ENCODE peak calls at places on chromosomes 7 and 10, in five cellular contexts. Z, P, G, N and K are unnamed samples.

GRCh38 chr10:120508393-120508792 is 51.4 kb downstream of the PLPP4 start:
- DNase-seq in Z (no peak), P (no peak), G (no peak), N (peak), K (peak)

GRCh38 chr10:52720018-52720417 is 52.6 kb downstream of the MBL2 start:
- DNase-seq in Z (no peak), P (no peak), G (no peak), N (no peak), K (no peak)

GRCh38 chr7:70092314-70093303 is 494.3 kb downstream of the AUTS2 start:
- DNase-seq in Z (no peak), P (peak), G (no peak), N (no peak), K (peak)

GRCh38 chr7:44194069-44194468 is 4.8 kb upstream of the GCK start:
- DNase-seq in Z (no peak), P (no peak), G (peak), N (peak), K (peak)

GRCh38 chr7:7595451-7595850 is 28.8 kb downstream of the MIOS start:
- DNase-seq in Z (no peak), P (no peak), G (no peak), N (peak), K (peak)

GRCh38 chr7:33043875-33044718 is 18.5 kb downstream of the NT5C3A start:
- DNase-seq in Z (no peak), P (no peak), G (no peak), N (peak), K (peak)

GRCh38 chr10:49281461-49281860 is 17.5 kb upstream of the C10orf71 start:
- DNase-seq in Z (peak), P (no peak), G (no peak), N (no peak), K (no peak)

GRCh38 chr7:13949450-13949849 is 40.0 kb downstream of the ETV1 start:
- DNase-seq in Z (no peak), P (no peak), G (no peak), N (no peak), K (no peak)

GRCh38 chr7:115299379-115300038 is 377.6 kb downstream of the MDFIC start:
- DNase-seq in Z (no peak), P (no peak), G (no peak), N (no peak), K (no peak)

GRCh38 chr7:134553976-134554375 is 5.1 kb downstream of the AKR1B15 start:
- DNase-seq in Z (peak), P (no peak), G (no peak), N (peak), K (peak)

GRCh38 chr10:118488710-118489497 is 106.5 kb downstream of the PRLHR start:
- DNase-seq in Z (no peak), P (no peak), G (peak), N (no peak), K (no peak)

GRCh38 chr7:131745645-131746248 is 189.3 kb upstream of the PODXL start:
- DNase-seq in Z (peak), P (peak), G (no peak), N (peak), K (peak)

GRCh38 chr10:61992059-61992460 is 90.6 kb downstream of the ARID5B start:
- DNase-seq in Z (no peak), P (peak), G (no peak), N (peak), K (peak)

GRCh38 chr7:48563334-48563733 is 361.0 kb upstream of the CDC14C start:
- DNase-seq in Z (no peak), P (no peak), G (no peak), N (no peak), K (no peak)

GRCh38 chr7:87331687-87332256 is 13.7 kb upstream of the CROT start:
- DNase-seq in Z (no peak), P (no peak), G (no peak), N (no peak), K (no peak)

GRCh38 chr7:158957507-158957900 is 101.1 kb downstream of the DYNC2I1 start:
- DNase-seq in Z (no peak), P (no peak), G (no peak), N (no peak), K (no peak)

GRCh38 chr10:127133672-127134500 is 62.5 kb downstream of the INSYN2A start:
- DNase-seq in Z (no peak), P (no peak), G (no peak), N (no peak), K (no peak)

GRCh38 chr10:27240212-27240890 is at the start of gene ACBD5:
- DNase-seq in Z (peak), P (peak), G (peak), N (peak), K (peak)

GRCh38 chr10:124083740-124084397 is 9.5 kb downstream of the CHST15 start:
- DNase-seq in Z (no peak), P (no peak), G (no peak), N (no peak), K (no peak)

GRCh38 chr10:505459-505858 is 184.0 kb downstream of the DIP2C start:
- DNase-seq in Z (no peak), P (no peak), G (no peak), N (no peak), K (no peak)

GRCh38 chr10:29238531-29239080 is 50.3 kb upstream of the LYZL1 start:
- DNase-seq in Z (no peak), P (no peak), G (no peak), N (no peak), K (no peak)

GRCh38 chr10:29240991-29241660 is 47.7 kb upstream of the LYZL1 start:
- DNase-seq in Z (no peak), P (no peak), G (no peak), N (no peak), K (no peak)

GRCh38 chr10:29237786-29238185 is 51.1 kb upstream of the LYZL1 start:
- DNase-seq in Z (no peak), P (no peak), G (no peak), N (no peak), K (no peak)

GRCh38 chr10:29241925-29242324 is 46.9 kb upstream of the LYZL1 start:
- DNase-seq in Z (no peak), P (no peak), G (no peak), N (no peak), K (no peak)

DNA sequence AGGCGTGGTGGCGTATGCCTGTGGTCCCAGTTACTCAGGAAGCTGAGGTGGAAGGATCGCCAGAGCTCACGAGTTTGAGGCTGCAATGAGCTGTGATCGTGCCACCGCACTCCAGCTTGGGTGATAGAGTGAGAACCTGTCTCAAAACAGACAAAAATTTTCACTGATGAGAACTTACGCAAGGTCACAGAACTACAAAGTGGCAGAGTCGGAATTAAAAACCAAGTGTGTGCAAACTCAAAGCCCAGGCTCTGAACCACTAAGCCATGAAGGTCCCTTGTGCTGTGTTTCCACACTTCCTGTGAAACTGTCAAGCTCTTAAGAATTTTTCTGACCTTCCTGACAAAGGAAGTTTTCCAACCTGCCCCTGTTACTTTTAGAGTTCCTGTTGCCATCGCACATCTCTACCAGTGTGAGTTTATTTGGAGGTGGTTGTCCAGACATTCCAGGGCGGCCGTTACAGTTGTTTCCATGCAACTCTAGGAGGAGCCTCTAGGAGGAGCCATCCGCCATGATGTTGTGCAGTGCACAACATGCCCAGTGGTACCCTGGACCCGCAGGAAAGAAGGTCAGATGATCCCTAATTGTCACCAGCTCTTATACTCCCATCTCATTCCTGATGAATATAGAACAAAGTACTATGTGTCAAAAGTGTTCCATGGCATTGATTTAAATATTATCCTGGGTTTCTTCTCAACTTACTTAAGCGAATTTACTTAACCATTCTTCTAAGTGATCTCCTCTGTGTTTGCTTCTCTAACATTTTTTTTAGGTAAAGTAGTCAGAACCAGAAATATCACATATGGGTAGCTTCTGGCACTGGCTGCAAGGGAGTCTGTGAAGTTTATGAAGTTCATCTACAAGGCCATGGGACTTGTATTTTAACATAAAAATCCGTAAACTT is 49.0 kb upstream of the LYZL1 start:
- DNase-seq in Z (peak), P (no peak), G (no peak), N (peak), K (peak)
- TF ChIP-seq CTCF in Z (peak), P (peak), G (peak), N (peak), K (peak)

GRCh38 chr7:151867912-151868804 is 8.8 kb downstream of the PRKAG2 start:
- DNase-seq in Z (no peak), P (peak), G (no peak), N (no peak), K (no peak)
- H3K4me3 ChIP-seq in Z (no peak), P (peak), G (no peak), N (no peak), K (no peak)

GRCh38 chr7:80916770-80917681 is 1.8 kb downstream of the SEMA3C start:
- DNase-seq in Z (no peak), P (no peak), G (no peak), N (peak), K (peak)

GRCh38 chr7:80922254-80923049 is 3.6 kb upstream of the SEMA3C start:
- DNase-seq in Z (no peak), P (no peak), G (no peak), N (no peak), K (no peak)

GRCh38 chr7:80918406-80918805 is 445 bp downstream of the SEMA3C start:
- DNase-seq in Z (peak), P (no peak), G (no peak), N (peak), K (no peak)

GRCh38 chr7:80921130-80921529 is 2.3 kb upstream of the SEMA3C start:
- DNase-seq in Z (no peak), P (no peak), G (no peak), N (peak), K (peak)

GRCh38 chr7:80918909-80919721 is at the start of gene SEMA3C:
- DNase-seq in Z (peak), P (peak), G (no peak), N (peak), K (peak)
- TF ChIP-seq CTCF in Z (no peak), P (no peak), G (no peak), N (no peak), K (peak)

DNA sequence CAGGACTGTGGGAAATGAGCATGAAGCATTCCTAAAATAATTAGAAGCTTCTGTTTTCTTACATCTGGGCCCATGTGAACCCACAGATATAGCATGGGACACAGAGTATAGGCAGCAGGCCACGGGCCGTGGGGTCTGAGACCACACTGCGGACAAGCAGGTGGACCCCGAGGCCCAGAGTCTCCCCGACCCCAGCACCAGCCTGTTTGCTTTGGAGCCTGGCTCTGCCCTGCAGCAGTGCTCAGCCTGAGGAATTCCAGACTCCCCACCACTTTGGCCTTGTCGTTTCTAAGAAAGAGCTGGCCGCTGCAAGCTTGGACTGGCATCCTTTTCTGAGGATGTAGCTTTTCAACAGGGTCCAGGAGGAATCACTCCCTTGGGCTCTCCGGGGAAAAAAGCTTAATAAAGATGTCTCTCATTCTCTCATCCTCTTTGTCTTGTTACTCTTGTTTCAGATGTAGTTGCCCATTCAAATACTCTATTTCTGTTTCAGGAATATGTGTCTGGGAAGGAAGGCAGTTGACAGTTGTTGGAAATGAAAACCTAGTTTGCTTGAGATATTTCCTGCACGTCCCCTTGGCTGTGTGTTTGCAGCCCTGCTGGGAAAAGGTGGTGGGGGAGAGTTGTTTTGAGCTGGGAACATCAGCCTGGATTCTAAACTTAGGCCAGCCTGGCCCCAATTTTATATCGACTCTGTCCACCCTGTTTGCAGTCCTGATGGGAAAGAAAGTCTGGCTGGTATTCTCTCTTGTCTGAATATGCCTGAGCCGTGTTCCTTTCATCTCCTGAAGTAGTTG is 178.9 kb downstream of the CCDC3 start:
- DNase-seq in Z (no peak), P (no peak), G (no peak), N (no peak), K (no peak)
- H3K4me3 ChIP-seq in Z (no peak), P (no peak), G (no peak), N (no peak), K (no peak)

GRCh38 chr7:1025747-1026581 is 18.4 kb upstream of the GPR146 start:
- DNase-seq in Z (no peak), P (no peak), G (no peak), N (no peak), K (no peak)
- TF ChIP-seq CTCF in Z (no peak), P (no peak), G (no peak), N (no peak), K (no peak)

DNA sequence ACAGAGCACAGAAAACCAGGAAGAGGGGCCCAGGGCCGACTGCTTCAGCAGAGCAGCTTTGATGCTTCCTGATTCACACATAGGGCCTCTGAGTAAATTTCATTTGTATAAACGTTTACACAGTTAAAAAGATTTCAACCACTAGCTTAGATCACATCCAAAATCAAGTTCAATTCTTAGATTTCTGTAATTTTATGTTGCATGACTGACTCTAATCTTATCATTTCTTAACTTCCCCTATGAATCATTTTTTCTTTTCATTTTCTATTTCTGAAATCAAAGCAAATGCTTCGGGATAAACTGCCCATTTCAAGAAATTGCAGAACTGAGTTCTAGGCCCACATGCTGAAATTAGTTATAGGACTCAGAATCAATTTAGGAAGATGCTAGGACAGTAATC is 224.7 kb downstream of the INHBA start:
- DNase-seq in Z (no peak), P (no peak), G (no peak), N (peak), K (peak)
- H3K4me3 ChIP-seq in Z (no peak), P (no peak), G (no peak), N (no peak), K (no peak)

GRCh38 chr7:107049480-107049879 is 5.0 kb downstream of the PRKAR2B start:
- DNase-seq in Z (no peak), P (no peak), G (no peak), N (no peak), K (no peak)

GRCh38 chr7:107049971-107050532 is 5.5 kb downstream of the PRKAR2B start:
- DNase-seq in Z (no peak), P (no peak), G (no peak), N (no peak), K (no peak)

GRCh38 chr7:107048783-107049418 is 4.4 kb downstream of the PRKAR2B start:
- DNase-seq in Z (no peak), P (no peak), G (no peak), N (no peak), K (no peak)

GRCh38 chr7:107046511-107047259 is 2.2 kb downstream of the PRKAR2B start:
- DNase-seq in Z (no peak), P (no peak), G (no peak), N (no peak), K (no peak)

DNA sequence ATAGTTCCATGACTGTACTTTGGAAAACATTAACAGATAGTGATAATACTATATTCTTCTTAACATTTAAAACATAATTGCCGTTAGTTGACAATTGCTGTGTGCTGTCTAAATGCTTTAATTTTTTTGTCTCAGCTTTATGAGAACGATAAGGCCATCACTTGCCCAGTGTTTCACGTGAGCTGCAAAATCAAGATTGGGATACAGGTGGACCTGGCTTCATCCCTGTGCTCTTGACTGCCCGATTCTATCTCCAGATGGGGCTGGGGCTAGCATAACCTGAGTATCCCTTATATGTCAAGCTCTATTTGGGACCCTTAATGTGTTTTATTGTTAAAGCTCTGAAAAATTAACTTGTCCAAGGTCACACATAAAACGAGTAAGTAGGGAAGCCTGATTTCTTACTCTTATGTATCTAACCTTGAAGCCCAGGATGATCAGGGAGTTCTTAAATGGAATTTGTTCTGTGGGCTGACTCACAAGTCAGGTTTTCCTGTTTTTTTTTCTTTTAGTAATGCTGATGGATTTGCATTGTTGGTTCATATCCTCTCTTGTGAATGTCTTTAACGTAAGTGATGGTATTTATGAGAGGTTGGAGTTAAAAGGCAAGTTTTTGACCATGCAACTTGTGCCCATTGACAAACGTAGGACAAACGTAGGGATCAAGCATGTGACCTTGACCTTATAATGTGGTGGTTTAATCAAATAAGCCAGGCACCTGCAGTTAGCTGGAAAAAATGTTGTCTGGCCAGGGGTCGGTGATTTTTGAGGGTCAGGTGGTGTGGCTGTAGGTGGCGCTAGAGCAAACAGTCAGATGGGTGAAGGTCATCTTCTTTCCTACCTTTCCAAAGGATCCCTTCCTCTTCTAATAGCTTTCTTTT is 3.6 kb downstream of the PRKAR2B start:
- DNase-seq in Z (no peak), P (no peak), G (no peak), N (peak), K (peak)
- TF ChIP-seq CTCF in Z (peak), P (no peak), G (no peak), N (no peak), K (no peak)

GRCh38 chr7:1455241-1455939 is 3.9 kb downstream of the MICALL2 start:
- DNase-seq in Z (no peak), P (no peak), G (no peak), N (no peak), K (no peak)

GRCh38 chr7:1455955-1456354 is 3.3 kb downstream of the MICALL2 start:
- DNase-seq in Z (no peak), P (no peak), G (no peak), N (no peak), K (no peak)

GRCh38 chr7:1452205-1452604 is 7.1 kb downstream of the MICALL2 start:
- DNase-seq in Z (peak), P (no peak), G (no peak), N (no peak), K (no peak)

GRCh38 chr7:1457059-1457948 is 2.0 kb downstream of the MICALL2 start:
- DNase-seq in Z (no peak), P (no peak), G (no peak), N (no peak), K (no peak)

GRCh38 chr7:1454471-1455065 is 4.7 kb downstream of the MICALL2 start:
- DNase-seq in Z (no peak), P (peak), G (no peak), N (peak), K (peak)
- H3K4me3 ChIP-seq in Z (no peak), P (peak), G (no peak), N (peak), K (no peak)

GRCh38 chr7:30144659-30145321 is 10.0 kb downstream of the MTURN start:
- DNase-seq in Z (no peak), P (no peak), G (no peak), N (no peak), K (no peak)

GRCh38 chr7:30140456-30140855 is 5.7 kb downstream of the MTURN start:
- DNase-seq in Z (no peak), P (no peak), G (no peak), N (no peak), K (no peak)

GRCh38 chr7:30141405-30142045 is 6.7 kb downstream of the MTURN start:
- DNase-seq in Z (no peak), P (no peak), G (no peak), N (no peak), K (no peak)

GRCh38 chr7:30143748-30144251 is 9.0 kb downstream of the MTURN start:
- DNase-seq in Z (no peak), P (no peak), G (no peak), N (peak), K (peak)

DNA sequence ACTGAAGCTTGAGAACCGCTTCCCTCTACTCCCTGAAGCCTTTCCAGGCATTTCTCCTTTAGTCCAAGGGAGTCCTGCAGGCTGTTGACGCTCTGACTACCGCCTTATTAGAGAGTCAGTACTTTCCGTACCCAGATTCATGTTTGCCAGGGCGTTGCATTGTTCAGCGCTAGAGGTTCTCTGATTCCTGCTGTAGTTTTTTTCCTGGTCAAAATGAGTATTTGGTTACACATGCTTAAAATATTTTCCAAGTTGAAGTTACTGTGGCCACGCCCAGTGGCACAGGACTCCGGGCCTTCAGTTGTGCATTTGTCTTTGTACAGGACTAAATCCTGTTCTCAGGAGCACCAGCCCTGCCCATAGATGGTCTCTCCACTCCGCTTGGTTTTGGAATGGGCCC is 7.9 kb downstream of the MTURN start:
- DNase-seq in Z (no peak), P (no peak), G (no peak), N (peak), K (peak)
- TF ChIP-seq CTCF in Z (no peak), P (no peak), G (no peak), N (no peak), K (no peak)